ENCODE peak calls at places on chromosomes 12 and 14, in five cellular contexts. One of them, this sample, is unnamed.

GRCh38 chr14:59454131-59454530 is 11.0 kb downstream of the GPR135 start:
- DNase-seq in RWPE1: peak
- DNase-seq in lower lobe of right lung: no peak
- DNase-seq in PC-3: peak
- DNase-seq in NCI-H345: no peak
- DNase-seq in this sample: no peak

GRCh38 chr14:61321385-61322010 is at the start of gene PRKCH:
- DNase-seq in RWPE1: peak
- DNase-seq in lower lobe of right lung: peak
- DNase-seq in PC-3: peak
- DNase-seq in NCI-H345: peak
- DNase-seq in this sample: peak

GRCh38 chr14:45526715-45527549 is 273.9 kb upstream of the MIS18BP1 start:
- DNase-seq in RWPE1: peak
- DNase-seq in lower lobe of right lung: no peak
- DNase-seq in PC-3: peak
- DNase-seq in NCI-H345: peak
- DNase-seq in this sample: no peak

GRCh38 chr12:72338437-72338836 is 66.3 kb downstream of the TRHDE start:
- DNase-seq in RWPE1: no peak
- DNase-seq in lower lobe of right lung: no peak
- DNase-seq in PC-3: no peak
- DNase-seq in NCI-H345: no peak
- DNase-seq in this sample: no peak

GRCh38 chr12:116059901-116060300 is 217.6 kb downstream of the MED13L start:
- DNase-seq in RWPE1: no peak
- DNase-seq in lower lobe of right lung: no peak
- DNase-seq in PC-3: no peak
- DNase-seq in NCI-H345: no peak
- DNase-seq in this sample: no peak

GRCh38 chr14:24098927-24099813 is 5.1 kb downstream of the PCK2 start:
- DNase-seq in RWPE1: no peak
- DNase-seq in lower lobe of right lung: no peak
- DNase-seq in PC-3: no peak
- DNase-seq in NCI-H345: peak
- DNase-seq in this sample: peak

GRCh38 chr14:82796081-82796480 is 1262.4 kb upstream of the SEL1L start:
- DNase-seq in RWPE1: no peak
- DNase-seq in lower lobe of right lung: no peak
- DNase-seq in PC-3: no peak
- DNase-seq in NCI-H345: no peak
- DNase-seq in this sample: no peak

GRCh38 chr14:101865288-101865687 is 99.1 kb upstream of the DYNC1H1 start:
- DNase-seq in RWPE1: no peak
- DNase-seq in lower lobe of right lung: no peak
- DNase-seq in PC-3: no peak
- DNase-seq in NCI-H345: no peak
- DNase-seq in this sample: no peak

GRCh38 chr12:120109570-120110267 is 6.8 kb downstream of the RAB35 start:
- DNase-seq in RWPE1: no peak
- DNase-seq in lower lobe of right lung: no peak
- DNase-seq in PC-3: no peak
- DNase-seq in NCI-H345: no peak
- DNase-seq in this sample: no peak

GRCh38 chr14:93110856-93111419 is 4.8 kb downstream of the ITPK1 start:
- DNase-seq in RWPE1: no peak
- DNase-seq in lower lobe of right lung: no peak
- DNase-seq in PC-3: no peak
- DNase-seq in NCI-H345: no peak
- DNase-seq in this sample: no peak

GRCh38 chr14:104314251-104314941 is 176.0 kb downstream of the KIF26A start:
- DNase-seq in RWPE1: no peak
- DNase-seq in lower lobe of right lung: peak
- DNase-seq in PC-3: no peak
- DNase-seq in NCI-H345: no peak
- DNase-seq in this sample: no peak

GRCh38 chr12:104226672-104227071 is 11.1 kb downstream of the TXNRD1 start:
- DNase-seq in RWPE1: no peak
- DNase-seq in lower lobe of right lung: no peak
- DNase-seq in PC-3: peak
- DNase-seq in NCI-H345: no peak
- DNase-seq in this sample: no peak